ENCODE peak calls at places on chromosomes 4 and X, in five cellular contexts. T is stimulated activated CD8-positive, alpha-beta memory T cell treated with anti-CD3 and anti-CD28 coated beads, Interleukin-4, amount 100 ng/mL, for 48 hours; Y is stimulated activated CD4-positive, alpha-beta T cell treated with anti-CD3 and anti-CD28 coated beads, Interleukin-15, amount 100 ng/mL, for 24 hours; G is frontal cortex; D is left ventricle myocardium superior. M is an unnamed sample.

GRCh38 chr4:84089652-84090437 is 409.2 kb downstream of the NKX6-1 start:
- DNase-seq in T (no peak), D (no peak), Y (no peak), G (no peak), M (no peak)

GRCh38 chr4:110119880-110120279 is 78.5 kb downstream of the ELOVL6 start:
- DNase-seq in Y (no peak), T (no peak), G (no peak), D (no peak), M (no peak)

GRCh38 chr4:154018659-154019058 is 229.8 kb upstream of the SFRP2 start:
- DNase-seq in G (no peak), Y (peak), T (peak), D (no peak), M (no peak)

GRCh38 chrX:38811515-38812239 is 10.4 kb downstream of the MID1IP1 start:
- DNase-seq in T (no peak), Y (no peak), G (no peak), D (no peak), M (no peak)

GRCh38 chr4:82705881-82706280 is 92.7 kb downstream of the SCD5 start:
- DNase-seq in T (no peak), Y (no peak), D (no peak), G (no peak), M (no peak)

GRCh38 chr4:56976878-56977320 is 507 bp downstream of the NOA1 start:
- DNase-seq in D (peak), Y (peak), G (peak), T (peak), M (peak)

GRCh38 chr4:88320780-88321373 is 36.5 kb upstream of the PPM1K start:
- DNase-seq in T (peak), Y (peak), D (no peak), G (no peak), M (no peak)

GRCh38 chr4:127533028-127533700 is 99.6 kb upstream of the INTU start:
- DNase-seq in Y (no peak), D (peak), G (no peak), T (no peak), M (no peak)

GRCh38 chr4:189143255-189143654 is 797.4 kb upstream of the FRG1 start:
- DNase-seq in D (no peak), G (no peak), Y (no peak), T (no peak), M (no peak)

GRCh38 chrX:85765651-85766050 is 281.7 kb downstream of the CHM start:
- DNase-seq in D (no peak), T (no peak), G (no peak), Y (no peak), M (no peak)

GRCh38 chr4:173211222-173211621 is 42.6 kb downstream of the GALNT7 start:
- DNase-seq in D (no peak), G (no peak), T (no peak), Y (no peak), M (no peak)

GRCh38 chr4:143768007-143768591 is 67.6 kb upstream of the FREM3 start:
- DNase-seq in D (no peak), T (no peak), G (no peak), Y (no peak), M (no peak)

GRCh38 chr4:113101669-113102068 is 52.2 kb downstream of the ANK2 start:
- DNase-seq in Y (no peak), G (no peak), D (no peak), T (no peak), M (no peak)

GRCh38 chrX:15619053-15619772 is 18.5 kb upstream of the ACE2 start:
- DNase-seq in Y (no peak), T (no peak), D (no peak), G (no peak), M (peak)

GRCh38 chrX:130300010-130300282 is 31.2 kb upstream of the ZNF280C start:
- DNase-seq in D (no peak), T (no peak), G (no peak), Y (no peak), M (no peak)

GRCh38 chrX:38660395-38661179 is 99.2 kb downstream of the TSPAN7 start:
- DNase-seq in Y (no peak), T (no peak), G (no peak), D (no peak), M (no peak)

GRCh38 chr4:44544158-44544557 is 95.5 kb upstream of the KCTD8 start:
- DNase-seq in G (no peak), T (no peak), D (no peak), Y (no peak), M (no peak)

GRCh38 chr4:23009093-23009492 is 316.4 kb downstream of the GBA3 start:
- DNase-seq in T (no peak), D (no peak), G (no peak), Y (no peak), M (no peak)

GRCh38 chr4:37674446-37674845 is 11.7 kb downstream of the RELL1 start:
- DNase-seq in D (no peak), Y (no peak), G (no peak), T (no peak), M (no peak)

GRCh38 chr4:74030285-74030684 is 8.2 kb downstream of the CXCL3 start:
- DNase-seq in G (no peak), Y (no peak), D (no peak), T (no peak), M (no peak)

GRCh38 chr4:54992266-54992665 is 133.1 kb downstream of the KDR start:
- DNase-seq in Y (no peak), T (no peak), G (no peak), D (no peak), M (no peak)

GRCh38 chr4:93384897-93385296 is 443.7 kb upstream of the ATOH1 start:
- DNase-seq in D (no peak), Y (no peak), G (no peak), T (no peak), M (no peak)

GRCh38 chr4:16544251-16544721 is 318.0 kb upstream of the TAPT1 start:
- DNase-seq in G (no peak), D (peak), T (no peak), Y (no peak), M (no peak)

GRCh38 chrX:10617964-10618342 is 2.4 kb downstream of the MID1 start:
- DNase-seq in T (no peak), D (no peak), G (no peak), Y (no peak), M (no peak)

GRCh38 chr4:159669094-159669493 is 566.2 kb downstream of the RAPGEF2 start:
- DNase-seq in D (no peak), Y (no peak), T (no peak), G (no peak), M (no peak)

GRCh38 chr4:48175806-48176205 is 41.8 kb upstream of the TXK start:
- DNase-seq in Y (no peak), T (no peak), D (no peak), G (no peak), M (no peak)

GRCh38 chr4:55125763-55126541 is 557 bp upstream of the KDR start:
- DNase-seq in T (no peak), G (no peak), Y (no peak), D (peak), M (no peak)

GRCh38 chr4:77308843-77309242 is 151.8 kb downstream of the CCNG2 start:
- DNase-seq in D (no peak), G (no peak), T (no peak), Y (no peak), M (no peak)

GRCh38 chrX:20224814-20225487 is 41.8 kb downstream of the RPS6KA3 start:
- DNase-seq in D (no peak), T (peak), Y (peak), G (no peak), M (no peak)

GRCh38 chr4:19803406-19803805 is 448.3 kb upstream of the SLIT2 start:
- DNase-seq in G (no peak), D (no peak), Y (no peak), T (no peak), M (no peak)

GRCh38 chr4:158729716-158730559 is 6.7 kb upstream of the PPID start:
- DNase-seq in T (peak), Y (peak), D (peak), G (peak), M (peak)

GRCh38 chrX:51334276-51334675 is 1.7 kb downstream of the NUDT10 start:
- DNase-seq in D (no peak), Y (no peak), T (no peak), G (no peak), M (no peak)

GRCh38 chr4:24063771-24064170 is 173.9 kb upstream of the PPARGC1A start:
- DNase-seq in G (no peak), D (no peak), T (no peak), Y (no peak), M (no peak)

GRCh38 chr4:82787342-82787741 is 11.3 kb downstream of the SCD5 start:
- DNase-seq in D (no peak), Y (no peak), G (no peak), T (no peak), M (no peak)

GRCh38 chr4:10033191-10033881 is 12.0 kb upstream of the SLC2A9 start:
- DNase-seq in Y (no peak), G (no peak), D (peak), T (no peak), M (no peak)

M was measured in NCI-H1930.